ENCODE peak calls at places on chromosomes 12 and 14, in eight cellular contexts. D is HepG2, V is right cardiac atrium, R is spleen, X is A549, C is small intestine, I is Peyer's patch, Y is colonic mucosa. T is an unnamed sample.

GRCh38 chr12:46256942-46257341 is 11.9 kb downstream of the SLC38A1 start:
- DNase-seq in X (no peak), Y (no peak), R (no peak), V (no peak), D (no peak), I (no peak), C (no peak), T (no peak)

GRCh38 chr12:29521951-29522350 is 24.5 kb upstream of the OVCH1 start:
- DNase-seq in X (no peak), R (no peak), Y (no peak), D (no peak), C (no peak), V (no peak), I (no peak), T (no peak)

GRCh38 chr12:114884535-114884934 is 200.6 kb upstream of the TBX3 start:
- DNase-seq in Y (no peak), C (no peak), V (no peak), R (no peak), I (no peak), X (no peak), D (no peak), T (no peak)

GRCh38 chr12:108665608-108666202 is 32.0 kb upstream of the SELPLG start:
- DNase-seq in X (no peak), Y (no peak), D (peak; percentile 38), C (no peak), I (no peak), R (no peak), V (no peak), T (no peak)

GRCh38 chr12:9235519-9235918 is 27.3 kb upstream of the PZP start:
- DNase-seq in Y (no peak), I (no peak), V (no peak), R (no peak), C (no peak), D (no peak), X (no peak), T (no peak)

GRCh38 chr12:58346032-58346632 is 404.8 kb downstream of the ATP23 start:
- DNase-seq in Y (no peak), I (no peak), R (no peak), X (peak; percentile 46), D (peak; percentile 4), V (no peak), C (peak; percentile 25), T (no peak)

GRCh38 chr14:91292476-91292875 is 48.0 kb upstream of the GPR68 start:
- DNase-seq in Y (no peak), D (no peak), X (no peak), I (no peak), R (no peak), C (no peak), V (peak; percentile 10), T (no peak)

GRCh38 chr12:89475203-89475990 is 49.2 kb downstream of the GALNT4 start:
- DNase-seq in C (no peak), V (no peak), X (no peak), R (no peak), I (no peak), D (no peak), Y (no peak), T (no peak)

GRCh38 chr14:34781242-34781641 is 66.8 kb upstream of the CFL2 start:
- DNase-seq in C (no peak), V (no peak), Y (no peak), I (no peak), D (no peak), X (no peak), R (no peak), T (no peak)

GRCh38 chr14:69013943-69014782 is 35.1 kb upstream of the ACTN1 start:
- DNase-seq in C (peak; percentile 49), X (peak; percentile 86), I (peak; percentile 72), V (peak; percentile 83), Y (peak; percentile 91), R (peak; percentile 92), D (peak; percentile 88), T (no peak)

GRCh38 chr14:95876769-95877490 is at the start of gene TUNAR:
- DNase-seq in Y (no peak), D (no peak), R (no peak), X (no peak), V (no peak), C (no peak), I (no peak), T (no peak)

GRCh38 chr14:87600236-87600635 is 392.7 kb downstream of the GALC start:
- DNase-seq in Y (no peak), C (no peak), X (no peak), R (no peak), D (no peak), V (no peak), I (no peak), T (no peak)

GRCh38 chr14:54727929-54728328 is 161.0 kb downstream of the SAMD4A start:
- DNase-seq in R (no peak), Y (no peak), X (no peak), C (no peak), I (no peak), D (no peak), V (no peak), T (no peak)

GRCh38 chr12:25051583-25052190 is 102.8 kb upstream of the BCAT1 start:
- DNase-seq in X (no peak), Y (no peak), D (no peak), C (peak; percentile 33), I (no peak), V (no peak), R (peak; percentile 86), T (no peak)

GRCh38 chr12:120213758-120214157 is 12.8 kb upstream of the RPLP0 start:
- DNase-seq in V (peak; percentile 53), X (no peak), C (no peak), I (no peak), D (no peak), R (no peak), Y (no peak), T (no peak)

GRCh38 chr12:82867782-82868505 is 181.2 kb downstream of the TMTC2 start:
- DNase-seq in R (no peak), V (no peak), X (no peak), C (no peak), Y (no peak), I (no peak), D (no peak), T (no peak)

GRCh38 chr14:29817767-29818166 is 109.9 kb downstream of the PRKD1 start:
- DNase-seq in D (no peak), C (no peak), Y (no peak), X (no peak), R (no peak), I (no peak), V (no peak), T (no peak)

GRCh38 chr14:99729991-99730875 is 46.1 kb downstream of the CYP46A1 start:
- DNase-seq in R (peak; percentile 86), Y (peak; percentile 73), D (peak; percentile 93), V (peak; percentile 93), I (peak; percentile 81), X (peak; percentile 65), C (peak; percentile 25), T (peak; percentile 73)

GRCh38 chr14:85437143-85437542 is 92.8 kb upstream of the FLRT2 start:
- DNase-seq in Y (no peak), R (no peak), V (no peak), X (peak; percentile 88), C (no peak), D (peak; percentile 24), I (no peak), T (peak; percentile 16)

GRCh38 chr12:106750524-106750923 is 24.0 kb upstream of the RIC8B start:
- DNase-seq in X (no peak), R (no peak), V (no peak), I (no peak), C (no peak), Y (no peak), D (no peak), T (no peak)

GRCh38 chr14:85731198-85731597 is 201.3 kb downstream of the FLRT2 start:
- DNase-seq in V (no peak), R (no peak), C (no peak), I (no peak), X (no peak), D (no peak), Y (no peak), T (no peak)

GRCh38 chr12:12810507-12811143 is 2.5 kb upstream of the DDX47 start:
- DNase-seq in I (no peak), R (no peak), C (peak; percentile 74), Y (no peak), D (no peak), V (no peak), X (no peak), T (no peak)
- H3K4me1 ChIP-seq in I (peaks cover 28% of the 10 kb centered on the region), R (peaks cover 56% of the 10 kb centered on the region), C (no peaks in the 10 kb centered on the region), Y (peaks cover 15% of the 10 kb centered on the region), D (peaks cover 56% of the 10 kb centered on the region), V (no peaks in the 10 kb centered on the region), X (peaks cover 59% of the 10 kb centered on the region), T (peaks cover 33% of the 10 kb centered on the region)

GRCh38 chr14:105182296-105183020 is 1.3 kb upstream of the NUDT14 start:
- DNase-seq in I (no peak), X (no peak), C (no peak), D (no peak), R (no peak), V (peak; percentile 65), Y (no peak), T (no peak)
- H3K27ac ChIP-seq in I (no peak overlapping the region), X (no peak overlapping the region), C (no peak overlapping the region), D (no peak overlapping the region), R (peak overlapping the region; percentile 60), V (no peak overlapping the region), Y (no peak overlapping the region), T (no peak overlapping the region)

GRCh38 chr14:103132381-103133212 is 9.3 kb downstream of the TNFAIP2 start:
- DNase-seq in V (peak; percentile 62), X (no peak), D (peak; percentile 62), Y (no peak), C (no peak), I (peak; percentile 39), R (peak; percentile 83), T (peak; percentile 76)

GRCh38 chr14:103130017-103130764 is 6.9 kb downstream of the TNFAIP2 start:
- DNase-seq in I (peak; percentile 39), Y (no peak), V (peak; percentile 54), C (no peak), D (no peak), R (no peak), X (no peak), T (peak; percentile 38)

GRCh38 chr14:103129301-103130016 is 6.2 kb downstream of the TNFAIP2 start:
- DNase-seq in R (no peak), V (no peak), I (peak; percentile 32), X (no peak), D (no peak), Y (no peak), C (no peak), T (peak; percentile 40)

GRCh38 chr14:103131580-103131979 is 8.3 kb downstream of the TNFAIP2 start:
- DNase-seq in I (peak; percentile 40), D (no peak), R (no peak), Y (no peak), V (peak; percentile 53), C (no peak), X (no peak), T (peak; percentile 39)

GRCh38 chr14:103130965-103131364 is 7.7 kb downstream of the TNFAIP2 start:
- DNase-seq in V (peak; percentile 53), C (no peak), X (no peak), R (no peak), D (no peak), I (peak; percentile 25), Y (no peak), T (peak; percentile 55)
- H3K4me1 ChIP-seq in V (peaks cover under 1% of the 10 kb centered on the region), C (no peaks in the 10 kb centered on the region), X (peaks cover 69% of the 10 kb centered on the region), R (peaks cover 59% of the 10 kb centered on the region), D (peaks cover 39% of the 10 kb centered on the region), I (no peaks in the 10 kb centered on the region), Y (no peaks in the 10 kb centered on the region), T (peaks cover 56% of the 10 kb centered on the region)

DNA sequence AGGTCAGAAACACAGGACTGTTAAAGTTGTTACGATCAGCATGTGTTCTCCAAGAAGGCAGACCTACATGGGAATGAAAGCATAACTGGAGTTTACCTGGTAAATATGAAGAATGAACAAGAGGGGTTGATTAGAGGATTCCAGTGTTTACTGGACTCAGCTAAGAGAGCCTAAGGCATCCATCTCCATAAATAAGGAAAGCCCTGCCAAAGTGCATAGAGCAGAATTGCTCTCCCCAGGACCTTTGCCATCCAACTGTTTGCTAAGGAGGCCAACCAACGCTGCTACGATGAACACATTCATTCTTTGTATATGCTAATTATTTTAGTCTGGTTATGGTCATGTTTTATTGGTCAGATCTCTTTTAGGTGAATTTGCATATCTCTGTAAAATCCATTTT is 17.1 kb upstream of the PAWR start:
- DNase-seq in X (no peak), V (no peak), I (no peak), Y (no peak), C (no peak), D (no peak), R (no peak), T (no peak)
- H3K27ac ChIP-seq in X (no peak overlapping the region), V (no peak overlapping the region), I (no peak overlapping the region), Y (no peak overlapping the region), C (no peak overlapping the region), D (no peak overlapping the region), R (no peak overlapping the region), T (no peak overlapping the region)